ENCODE peak calls at places on chromosome 12, in four cellular contexts. W, G, H and A are unnamed samples.

GRCh38 chr12:62841841-62842240 is 93.1 kb downstream of the PPM1H start:
- DNase-seq in G (no peak), W (no peak), H (no peak), A (no peak)

GRCh38 chr12:62601765-62602444 is 135.3 kb downstream of the MON2 start:
- DNase-seq in H (no peak), W (no peak), G (peak; percentile 31), A (no peak)

GRCh38 chr12:109740694-109741245 is 27.1 kb downstream of the FAM222A start:
- DNase-seq in H (no peak), G (no peak), W (no peak), A (no peak)

GRCh38 chr12:76666272-76666845 is 97.6 kb upstream of the ZDHHC17 start:
- DNase-seq in H (no peak), W (no peak), G (no peak), A (no peak)

GRCh38 chr12:69916541-69917270 is 91.7 kb downstream of the MYRFL start:
- DNase-seq in W (no peak), H (no peak), G (no peak), A (no peak)

GRCh38 chr12:105235299-105235746 is 651 bp downstream of the APPL2 start:
- DNase-seq in H (no peak), G (no peak), W (no peak), A (no peak)

GRCh38 chr12:72289633-72290032 is 17.5 kb downstream of the TRHDE start:
- DNase-seq in W (no peak), G (no peak), H (no peak), A (no peak)

GRCh38 chr12:116528498-116528897 is 30.7 kb upstream of the MAP1LC3B2 start:
- DNase-seq in H (no peak), W (no peak), G (no peak), A (no peak)

GRCh38 chr12:132596016-132596415 is 14.4 kb downstream of the LRCOL1 start:
- DNase-seq in W (no peak), H (no peak), G (no peak), A (no peak)

GRCh38 chr12:27571463-27571862 is 47.5 kb downstream of the PPFIBP1 start:
- DNase-seq in W (no peak), H (no peak), G (no peak), A (no peak)

GRCh38 chr12:27575099-27575779 is 51.2 kb downstream of the PPFIBP1 start:
- DNase-seq in W (no peak), H (no peak), G (no peak), A (no peak)

GRCh38 chr12:27572486-27573255 is 48.7 kb downstream of the PPFIBP1 start:
- DNase-seq in G (no peak), H (no peak), W (no peak), A (no peak)

GRCh38 chr12:27575780-27576154 is 51.8 kb downstream of the PPFIBP1 start:
- DNase-seq in H (no peak), W (no peak), G (no peak), A (no peak)

GRCh38 chr12:27573972-27574371 is 50.0 kb downstream of the PPFIBP1 start:
- DNase-seq in H (no peak), W (no peak), G (no peak), A (no peak)
- H3K9ac ChIP-seq in H (no peak overlapping the region), W (no peak overlapping the region), G (no peak overlapping the region), A (no peak overlapping the region)

GRCh38 chr12:51593539-51593938 is 2.5 kb downstream of the SCN8A start:
- DNase-seq in G (peak; percentile 20), H (no peak), W (no peak), A (peak; percentile 13)
- TF ChIP-seq SUZ12 in G (no peak), H (no peak), W (no peak), A (no peak)

GRCh38 chr12:113060336-113060960 is 3.9 kb downstream of the DTX1 start:
- DNase-seq in G (no peak), W (no peak), H (no peak), A (no peak)
- H3K27me3 ChIP-seq in G (peaks cover 24% of the 10 kb centered on the region), W (peaks cover 18% of the 10 kb centered on the region), H (peaks cover 9% of the 10 kb centered on the region), A (peaks cover 93% of the 10 kb centered on the region)

DNA sequence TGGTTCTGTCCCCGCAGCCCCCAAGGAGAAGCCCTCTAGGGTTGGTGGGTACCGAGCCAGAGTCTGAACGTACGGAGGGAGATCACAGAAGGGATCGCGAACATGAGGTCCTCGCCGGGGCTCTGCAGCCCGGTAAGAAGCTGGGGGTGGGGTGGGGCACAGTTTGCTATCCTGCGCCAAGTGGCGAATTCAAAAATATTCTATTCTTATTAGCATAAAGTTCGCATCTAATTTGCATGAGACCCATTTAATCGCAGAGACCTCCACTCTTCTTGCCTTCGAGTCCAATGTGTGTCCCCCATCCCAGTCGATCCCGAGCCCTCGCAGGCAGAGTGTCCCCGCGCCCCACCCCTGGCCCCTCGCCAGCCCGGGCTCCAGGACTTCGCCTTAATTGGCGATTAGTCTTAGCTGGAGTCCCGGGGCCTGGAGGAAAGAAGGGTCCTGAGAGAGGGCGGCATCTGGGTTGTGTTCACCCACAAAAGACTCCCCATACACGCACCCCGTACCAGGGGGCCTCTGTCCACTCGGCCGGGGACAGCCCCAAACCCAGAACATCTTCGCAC is 601 bp upstream of the ARHGEF25 start:
- DNase-seq in W (no peak), H (no peak), G (no peak), A (no peak)
- H3K9ac ChIP-seq in W (no peak overlapping the region), H (no peak overlapping the region), G (peak overlapping the region; percentile 67), A (peak overlapping the region; percentile 81)

GRCh38 chr12:49059385-49060232 is 985 bp downstream of the KMT2D start:
- DNase-seq in W (no peak), G (no peak), H (no peak), A (no peak)
- TF ChIP-seq SUZ12 in W (peak; percentile 30), G (no peak), H (no peak), A (no peak)